ENCODE peak calls at places on chromosomes 11 and 22, in ten cellular contexts. One of them, this sample, is unnamed.

GRCh38 chr22:38799265-38800002 is 5.5 kb upstream of the DNAL4 start:
- DNase-seq in ovary: no peak
- DNase-seq in PC-3: no peak
- DNase-seq in gastrocnemius medialis: no peak
- DNase-seq in psoas muscle: no peak
- DNase-seq in spleen: no peak
- DNase-seq in HepG2: no peak
- DNase-seq in brain microvascular endothelial cell: no peak
- DNase-seq in A549: no peak
- DNase-seq in IMR-90: peak; percentile 37
- DNase-seq in this sample: no peak

GRCh38 chr11:7448126-7448525 is 37.2 kb upstream of the OLFML1 start:
- DNase-seq in ovary: no peak
- DNase-seq in PC-3: no peak
- DNase-seq in gastrocnemius medialis: no peak
- DNase-seq in psoas muscle: no peak
- DNase-seq in spleen: no peak
- DNase-seq in HepG2: no peak
- DNase-seq in brain microvascular endothelial cell: no peak
- DNase-seq in A549: no peak
- DNase-seq in IMR-90: no peak
- DNase-seq in this sample: no peak

GRCh38 chr22:27212617-27213177 is 555.3 kb downstream of the MIAT start:
- DNase-seq in ovary: peak; percentile 63
- DNase-seq in PC-3: no peak
- DNase-seq in gastrocnemius medialis: peak; percentile 71
- DNase-seq in psoas muscle: peak; percentile 60
- DNase-seq in spleen: no peak
- DNase-seq in HepG2: no peak
- DNase-seq in brain microvascular endothelial cell: peak; percentile 90
- DNase-seq in A549: peak; percentile 41
- DNase-seq in IMR-90: peak; percentile 98
- DNase-seq in this sample: no peak

GRCh38 chr11:66343176-66343575 is 1.7 kb downstream of the BRMS1 start:
- DNase-seq in ovary: no peak
- DNase-seq in PC-3: no peak
- DNase-seq in gastrocnemius medialis: no peak
- DNase-seq in psoas muscle: peak; percentile 3
- DNase-seq in spleen: peak; percentile 10
- DNase-seq in HepG2: no peak
- DNase-seq in brain microvascular endothelial cell: no peak
- DNase-seq in A549: no peak
- DNase-seq in IMR-90: peak; percentile 48
- DNase-seq in this sample: no peak

GRCh38 chr11:33507967-33508366 is 192.7 kb downstream of the C11orf91 start:
- DNase-seq in ovary: no peak
- DNase-seq in PC-3: peak; percentile 31
- DNase-seq in gastrocnemius medialis: no peak
- DNase-seq in psoas muscle: no peak
- DNase-seq in spleen: no peak
- DNase-seq in HepG2: peak; percentile 21
- DNase-seq in brain microvascular endothelial cell: peak; percentile 43
- DNase-seq in A549: no peak
- DNase-seq in IMR-90: peak; percentile 53
- DNase-seq in this sample: no peak

GRCh38 chr11:100769165-100769564 is 82.1 kb downstream of the ARHGAP42 start:
- DNase-seq in ovary: no peak
- DNase-seq in PC-3: no peak
- DNase-seq in gastrocnemius medialis: no peak
- DNase-seq in psoas muscle: no peak
- DNase-seq in spleen: no peak
- DNase-seq in HepG2: no peak
- DNase-seq in brain microvascular endothelial cell: no peak
- DNase-seq in A549: no peak
- DNase-seq in IMR-90: no peak
- DNase-seq in this sample: no peak

GRCh38 chr11:19225599-19225998 is 15.1 kb downstream of the E2F8 start:
- DNase-seq in ovary: no peak
- DNase-seq in PC-3: no peak
- DNase-seq in gastrocnemius medialis: no peak
- DNase-seq in psoas muscle: no peak
- DNase-seq in spleen: no peak
- DNase-seq in HepG2: no peak
- DNase-seq in brain microvascular endothelial cell: no peak
- DNase-seq in A549: no peak
- DNase-seq in IMR-90: no peak
- DNase-seq in this sample: no peak

GRCh38 chr22:49081261-49081666 is 746.4 kb downstream of the BRD1 start:
- DNase-seq in ovary: no peak
- DNase-seq in PC-3: no peak
- DNase-seq in gastrocnemius medialis: no peak
- DNase-seq in psoas muscle: no peak
- DNase-seq in spleen: no peak
- DNase-seq in HepG2: no peak
- DNase-seq in brain microvascular endothelial cell: no peak
- DNase-seq in A549: no peak
- DNase-seq in IMR-90: no peak
- DNase-seq in this sample: no peak

GRCh38 chr11:125514336-125515101 is 18.5 kb upstream of the FEZ1 start:
- DNase-seq in ovary: no peak
- DNase-seq in PC-3: peak; percentile 65
- DNase-seq in gastrocnemius medialis: no peak
- DNase-seq in psoas muscle: no peak
- DNase-seq in spleen: no peak
- DNase-seq in HepG2: no peak
- DNase-seq in brain microvascular endothelial cell: peak; percentile 75
- DNase-seq in A549: no peak
- DNase-seq in IMR-90: peak; percentile 46
- DNase-seq in this sample: peak; percentile 71

GRCh38 chr22:43136255-43136654 is 6.9 kb downstream of the MCAT start:
- DNase-seq in ovary: no peak
- DNase-seq in PC-3: peak; percentile 14
- DNase-seq in gastrocnemius medialis: no peak
- DNase-seq in psoas muscle: no peak
- DNase-seq in spleen: peak; percentile 83
- DNase-seq in HepG2: peak; percentile 34
- DNase-seq in brain microvascular endothelial cell: no peak
- DNase-seq in A549: peak; percentile 65
- DNase-seq in IMR-90: peak; percentile 30
- DNase-seq in this sample: no peak

GRCh38 chr11:71485466-71485865 is 32.5 kb downstream of the NADSYN1 start:
- DNase-seq in ovary: peak; percentile 5
- DNase-seq in PC-3: no peak
- DNase-seq in gastrocnemius medialis: no peak
- DNase-seq in psoas muscle: no peak
- DNase-seq in spleen: no peak
- DNase-seq in HepG2: no peak
- DNase-seq in brain microvascular endothelial cell: no peak
- DNase-seq in A549: no peak
- DNase-seq in IMR-90: no peak
- DNase-seq in this sample: no peak

GRCh38 chr11:10494636-10495463 is 39.8 kb downstream of the AMPD3 start:
- DNase-seq in ovary: no peak
- DNase-seq in PC-3: no peak
- DNase-seq in gastrocnemius medialis: no peak
- DNase-seq in psoas muscle: no peak
- DNase-seq in spleen: no peak
- DNase-seq in HepG2: no peak
- DNase-seq in brain microvascular endothelial cell: no peak
- DNase-seq in A549: no peak
- DNase-seq in IMR-90: no peak
- DNase-seq in this sample: no peak

GRCh38 chr11:107859459-107860239 is 1.1 kb upstream of the SLC35F2 start:
- DNase-seq in ovary: peak; percentile 46
- DNase-seq in PC-3: peak; percentile 84
- DNase-seq in gastrocnemius medialis: peak; percentile 35
- DNase-seq in psoas muscle: peak; percentile 36
- DNase-seq in spleen: peak; percentile 87
- DNase-seq in HepG2: no peak
- DNase-seq in brain microvascular endothelial cell: no peak
- DNase-seq in A549: peak; percentile 41
- DNase-seq in IMR-90: no peak
- DNase-seq in this sample: peak; percentile 42

GRCh38 chr11:130580372-130580771 is 131.9 kb downstream of the ADAMTS15 start:
- DNase-seq in ovary: peak; percentile 53
- DNase-seq in PC-3: peak; percentile 94
- DNase-seq in gastrocnemius medialis: no peak
- DNase-seq in psoas muscle: no peak
- DNase-seq in spleen: no peak
- DNase-seq in HepG2: no peak
- DNase-seq in brain microvascular endothelial cell: peak; percentile 94
- DNase-seq in A549: peak; percentile 60
- DNase-seq in IMR-90: peak; percentile 84
- DNase-seq in this sample: peak; percentile 93

GRCh38 chr22:23385301-23386244 is 194.5 kb downstream of the IGLL1 start:
- DNase-seq in ovary: peak; percentile 93
- DNase-seq in PC-3: peak; percentile 80
- DNase-seq in gastrocnemius medialis: peak; percentile 46
- DNase-seq in psoas muscle: peak; percentile 75
- DNase-seq in spleen: peak; percentile 93
- DNase-seq in HepG2: peak; percentile 59
- DNase-seq in brain microvascular endothelial cell: peak; percentile 71
- DNase-seq in A549: peak; percentile 79
- DNase-seq in IMR-90: peak; percentile 71
- DNase-seq in this sample: peak; percentile 74

GRCh38 chr11:62547691-62548281 is 1.2 kb upstream of the AHNAK start:
- DNase-seq in ovary: no peak
- DNase-seq in PC-3: peak; percentile 76
- DNase-seq in gastrocnemius medialis: peak; percentile 92
- DNase-seq in psoas muscle: peak; percentile 66
- DNase-seq in spleen: no peak
- DNase-seq in HepG2: peak; percentile 81
- DNase-seq in brain microvascular endothelial cell: no peak
- DNase-seq in A549: peak; percentile 48
- DNase-seq in IMR-90: no peak
- DNase-seq in this sample: peak; percentile 89

DNA sequence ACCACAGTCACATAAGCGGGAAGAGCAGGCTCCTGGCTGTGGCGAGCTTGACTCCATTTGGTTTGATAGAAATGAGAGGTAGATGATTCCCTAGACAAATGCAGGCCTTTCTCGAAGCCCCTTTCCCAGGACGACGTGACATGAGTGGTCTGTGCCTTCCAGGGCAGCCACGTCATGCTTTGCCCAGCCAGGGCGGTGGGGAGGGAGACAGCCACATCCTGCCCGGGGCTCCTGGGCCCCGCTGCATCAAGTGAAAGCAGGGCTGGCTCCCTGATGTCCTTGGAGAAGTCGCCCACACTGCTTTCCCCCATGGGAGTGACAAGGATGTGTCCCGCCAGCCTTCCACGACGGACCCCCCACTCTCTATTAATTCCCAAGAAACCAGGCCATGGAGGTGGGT is 13.2 kb downstream of the PPARA start:
- DNase-seq in ovary: no peak
- DNase-seq in PC-3: no peak
- DNase-seq in gastrocnemius medialis: no peak
- DNase-seq in psoas muscle: no peak
- DNase-seq in spleen: no peak
- DNase-seq in HepG2: no peak
- DNase-seq in brain microvascular endothelial cell: no peak
- DNase-seq in A549: no peak
- DNase-seq in IMR-90: no peak
- DNase-seq in this sample: no peak
- H3K27ac ChIP-seq in ovary: no peak overlapping the region
- H3K27ac ChIP-seq in PC-3: no peak overlapping the region
- H3K27ac ChIP-seq in gastrocnemius medialis: no peak overlapping the region
- H3K27ac ChIP-seq in psoas muscle: no peak overlapping the region
- H3K27ac ChIP-seq in spleen: no peak overlapping the region
- H3K27ac ChIP-seq in HepG2: no peak overlapping the region
- H3K27ac ChIP-seq in brain microvascular endothelial cell: no peak overlapping the region
- H3K27ac ChIP-seq in A549: no peak overlapping the region
- H3K27ac ChIP-seq in IMR-90: no peak overlapping the region
- H3K27ac ChIP-seq in this sample: no peak overlapping the region

GRCh38 chr22:20218320-20218872 is 49.7 kb downstream of the RTN4R start:
- DNase-seq in ovary: no peak
- DNase-seq in PC-3: no peak
- DNase-seq in gastrocnemius medialis: no peak
- DNase-seq in psoas muscle: no peak
- DNase-seq in spleen: no peak
- DNase-seq in HepG2: no peak
- DNase-seq in brain microvascular endothelial cell: no peak
- DNase-seq in A549: no peak
- DNase-seq in IMR-90: no peak
- DNase-seq in this sample: no peak
- TF ChIP-seq CTCF in ovary: no peak
- TF ChIP-seq CTCF in PC-3: no peak
- TF ChIP-seq CTCF in gastrocnemius medialis: no peak
- TF ChIP-seq CTCF in psoas muscle: no peak
- TF ChIP-seq CTCF in spleen: no peak
- TF ChIP-seq CTCF in HepG2: no peak
- TF ChIP-seq CTCF in brain microvascular endothelial cell: no peak
- TF ChIP-seq CTCF in A549: no peak
- TF ChIP-seq CTCF in IMR-90: no peak
- TF ChIP-seq CTCF in this sample: no peak

DNA sequence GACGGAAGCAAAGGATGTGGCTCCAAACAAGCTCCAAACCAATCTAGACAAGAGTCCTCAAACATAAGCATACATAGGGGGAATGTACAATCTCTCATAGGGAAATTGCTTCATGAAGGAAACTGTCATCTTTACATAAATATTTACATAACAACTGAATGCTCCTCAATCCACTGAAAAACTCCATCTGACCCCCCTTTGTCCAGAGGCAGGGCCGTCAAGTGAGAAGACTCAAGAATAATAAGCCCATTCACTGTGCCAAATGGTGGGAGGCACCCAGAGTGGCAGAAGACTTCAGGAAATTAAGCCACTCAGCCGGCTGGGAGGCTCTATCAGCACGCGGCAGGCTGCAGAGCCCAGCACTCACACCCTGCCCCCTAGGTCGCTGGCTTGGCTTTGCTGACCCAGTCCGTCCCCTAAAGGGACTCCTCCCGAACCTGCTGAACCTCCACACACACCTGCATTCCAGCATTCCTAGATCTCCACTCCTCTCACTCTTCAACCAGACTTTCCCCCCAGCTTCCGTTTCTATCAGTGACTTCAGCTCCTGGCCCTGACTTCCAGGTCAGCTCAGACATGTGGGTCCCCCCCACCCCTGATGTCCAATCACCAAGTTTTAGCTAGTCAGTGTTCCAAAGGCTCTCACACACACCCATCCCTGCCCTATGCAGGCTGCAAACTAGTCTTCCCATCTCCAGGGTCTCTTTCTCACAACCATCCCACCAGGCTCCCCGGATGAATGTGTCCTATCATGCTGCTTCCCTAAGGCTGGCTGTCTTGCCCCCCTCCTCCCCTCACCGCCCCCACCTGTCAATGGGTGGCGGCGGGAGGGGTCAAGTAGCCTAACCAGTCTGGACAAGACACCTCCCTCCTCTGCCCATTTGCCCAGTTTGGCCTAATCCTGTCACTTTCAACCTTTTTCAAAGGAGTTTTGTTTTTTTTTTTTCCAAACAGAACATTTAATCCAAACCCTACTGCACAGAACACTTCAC is 11.3 kb downstream of the VPS37C start:
- DNase-seq in ovary: no peak
- DNase-seq in PC-3: peak; percentile 54
- DNase-seq in gastrocnemius medialis: no peak
- DNase-seq in psoas muscle: no peak
- DNase-seq in spleen: peak; percentile 73
- DNase-seq in HepG2: peak; percentile 46
- DNase-seq in brain microvascular endothelial cell: no peak
- DNase-seq in A549: no peak
- DNase-seq in IMR-90: peak; percentile 63
- DNase-seq in this sample: peak; percentile 45
- H3K27ac ChIP-seq in ovary: no peak overlapping the region
- H3K27ac ChIP-seq in PC-3: peak overlapping the region; percentile 0
- H3K27ac ChIP-seq in gastrocnemius medialis: no peak overlapping the region
- H3K27ac ChIP-seq in psoas muscle: no peak overlapping the region
- H3K27ac ChIP-seq in spleen: no peak overlapping the region
- H3K27ac ChIP-seq in HepG2: peak overlapping the region; percentile 19
- H3K27ac ChIP-seq in brain microvascular endothelial cell: no peak overlapping the region
- H3K27ac ChIP-seq in A549: no peak overlapping the region
- H3K27ac ChIP-seq in IMR-90: peak overlapping the region; percentile 6
- H3K27ac ChIP-seq in this sample: peak overlapping the region; percentile 47

GRCh38 chr11:76248210-76248609 is 41.9 kb upstream of the WNT11 start:
- DNase-seq in ovary: no peak
- DNase-seq in PC-3: peak; percentile 44
- DNase-seq in gastrocnemius medialis: no peak
- DNase-seq in psoas muscle: peak; percentile 5
- DNase-seq in spleen: no peak
- DNase-seq in HepG2: no peak
- DNase-seq in brain microvascular endothelial cell: no peak
- DNase-seq in A549: peak; percentile 52
- DNase-seq in IMR-90: no peak
- DNase-seq in this sample: no peak
- TF ChIP-seq CTCF in ovary: no peak
- TF ChIP-seq CTCF in PC-3: peak; percentile 60
- TF ChIP-seq CTCF in gastrocnemius medialis: no peak
- TF ChIP-seq CTCF in psoas muscle: no peak
- TF ChIP-seq CTCF in spleen: no peak
- TF ChIP-seq CTCF in HepG2: peak; percentile 57
- TF ChIP-seq CTCF in brain microvascular endothelial cell: peak; percentile 55
- TF ChIP-seq CTCF in A549: peak; percentile 27
- TF ChIP-seq CTCF in IMR-90: peak; percentile 20
- TF ChIP-seq CTCF in this sample: no peak